ENCODE peak calls at places on chromosome 3, in six cellular contexts. H is hepatocyte, A is PC-3, F is OCI-LY7, I is neural progenitor cell, B is GM23338. Y is an unnamed sample.

GRCh38 chr3:38139652-38140051 is 1.2 kb downstream of the MYD88 start:
- DNase-seq in H (no peak), A (no peak), F (no peak), I (no peak), B (no peak), Y (no peak)

GRCh38 chr3:139110072-139110830 is 65.6 kb upstream of the PRR23C start:
- DNase-seq in H (no peak), A (no peak), F (no peak), I (no peak), B (no peak), Y (no peak)

GRCh38 chr3:180189310-180189648 is 152.5 kb upstream of the PEX5L start:
- DNase-seq in H (no peak), A (no peak), F (no peak), I (no peak), B (no peak), Y (no peak)

GRCh38 chr3:49324768-49325167 is 15.1 kb downstream of the USP4 start:
- DNase-seq in H (no peak), A (no peak), F (no peak), I (no peak), B (no peak), Y (no peak)

GRCh38 chr3:172853911-172854648 is 103.6 kb downstream of the ECT2 start:
- DNase-seq in H (no peak), A (no peak), F (no peak), I (peak; percentile 59), B (peak; percentile 73), Y (no peak)

GRCh38 chr3:138356666-138357409 is 8.5 kb downstream of the MRAS start:
- DNase-seq in H (no peak), A (no peak), F (no peak), I (no peak), B (no peak), Y (no peak)

GRCh38 chr3:132553811-132554210 is 43.3 kb upstream of the ACKR4 start:
- DNase-seq in H (no peak), A (no peak), F (no peak), I (no peak), B (no peak), Y (no peak)

GRCh38 chr3:183930069-183930468 is 45.4 kb upstream of the PARL start:
- DNase-seq in H (peak; percentile 66), A (no peak), F (no peak), I (no peak), B (no peak), Y (no peak)

GRCh38 chr3:186807231-186807630 is 949 bp upstream of the RFC4 start:
- DNase-seq in H (no peak), A (no peak), F (peak; percentile 55), I (no peak), B (no peak), Y (no peak)

GRCh38 chr3:159856496-159857098 is 132.0 kb upstream of the IL12A start:
- DNase-seq in H (no peak), A (no peak), F (no peak), I (peak; percentile 59), B (no peak), Y (no peak)

GRCh38 chr3:31721709-31722108 is 189.0 kb downstream of the STT3B start:
- DNase-seq in H (peak; percentile 23), A (no peak), F (no peak), I (no peak), B (no peak), Y (no peak)

GRCh38 chr3:123880998-123881561 is 3.1 kb downstream of the MYLK start:
- DNase-seq in H (peak; percentile 28), A (peak; percentile 64), F (no peak), I (peak; percentile 56), B (peak; percentile 73), Y (peak; percentile 74)

GRCh38 chr3:10554746-10555145 is 49.4 kb upstream of the ATP2B2 start:
- DNase-seq in H (no peak), A (no peak), F (no peak), I (no peak), B (no peak), Y (no peak)

GRCh38 chr3:113606539-113607218 is 74.3 kb downstream of the SIDT1 start:
- DNase-seq in H (no peak), A (no peak), F (peak; percentile 89), I (no peak), B (peak; percentile 61), Y (no peak)

GRCh38 chr3:16460886-16461285 is 52.6 kb downstream of the RFTN1 start:
- DNase-seq in H (no peak), A (no peak), F (no peak), I (no peak), B (no peak), Y (no peak)

GRCh38 chr3:134992180-134992579 is 197.1 kb downstream of the EPHB1 start:
- DNase-seq in H (no peak), A (no peak), F (no peak), I (no peak), B (no peak), Y (no peak)

GRCh38 chr3:136350132-136350531 is 100.0 kb downstream of the PCCB start:
- DNase-seq in H (peak; percentile 39), A (peak; percentile 41), F (no peak), I (no peak), B (no peak), Y (peak; percentile 93)

GRCh38 chr3:47000198-47000815 is 20.8 kb downstream of the NBEAL2 start:
- DNase-seq in H (no peak), A (peak; percentile 67), F (no peak), I (no peak), B (no peak), Y (peak; percentile 63)

GRCh38 chr3:178381971-178382370 is 154.3 kb upstream of the KCNMB2 start:
- DNase-seq in H (no peak), A (no peak), F (no peak), I (no peak), B (no peak), Y (peak; percentile 57)

GRCh38 chr3:113825090-113825489 is 13.5 kb upstream of the GRAMD1C start:
- DNase-seq in H (peak; percentile 16), A (peak; percentile 44), F (peak; percentile 11), I (no peak), B (peak; percentile 47), Y (peak; percentile 15)

GRCh38 chr3:111943533-111943932 is 35.3 kb upstream of the ABHD10 start:
- DNase-seq in H (no peak), A (peak; percentile 68), F (no peak), I (no peak), B (no peak), Y (peak; percentile 25)

GRCh38 chr3:130354430-130354829 is 9.0 kb downstream of the COL6A5 start:
- DNase-seq in H (no peak), A (no peak), F (no peak), I (no peak), B (peak; percentile 3), Y (peak; percentile 36)

GRCh38 chr3:4583441-4583840 is 90.3 kb downstream of the ITPR1 start:
- DNase-seq in H (no peak), A (no peak), F (no peak), I (no peak), B (peak; percentile 18), Y (no peak)

GRCh38 chr3:98099848-98100247 is 12.9 kb downstream of the OR5AC2 start:
- DNase-seq in H (no peak), A (no peak), F (no peak), I (no peak), B (no peak), Y (no peak)

GRCh38 chr3:135927170-135927569 is 38.4 kb upstream of the PPP2R3A start:
- DNase-seq in H (no peak), A (peak; percentile 78), F (no peak), I (no peak), B (no peak), Y (peak; percentile 90)

GRCh38 chr3:89221913-89222312 is 114.5 kb downstream of the EPHA3 start:
- DNase-seq in H (no peak), A (no peak), F (no peak), I (no peak), B (no peak), Y (no peak)

GRCh38 chr3:188486126-188486525 is 332.2 kb downstream of the LPP start:
- DNase-seq in H (no peak), A (peak; percentile 87), F (no peak), I (no peak), B (no peak), Y (peak; percentile 64)

GRCh38 chr3:66121288-66121687 is 82.6 kb upstream of the MAGI1 start:
- DNase-seq in H (no peak), A (peak; percentile 6), F (no peak), I (no peak), B (no peak), Y (peak; percentile 46)

GRCh38 chr3:176948123-176948522 is 249.2 kb downstream of the TBL1XR1 start:
- DNase-seq in H (no peak), A (no peak), F (no peak), I (no peak), B (no peak), Y (no peak)

DNA sequence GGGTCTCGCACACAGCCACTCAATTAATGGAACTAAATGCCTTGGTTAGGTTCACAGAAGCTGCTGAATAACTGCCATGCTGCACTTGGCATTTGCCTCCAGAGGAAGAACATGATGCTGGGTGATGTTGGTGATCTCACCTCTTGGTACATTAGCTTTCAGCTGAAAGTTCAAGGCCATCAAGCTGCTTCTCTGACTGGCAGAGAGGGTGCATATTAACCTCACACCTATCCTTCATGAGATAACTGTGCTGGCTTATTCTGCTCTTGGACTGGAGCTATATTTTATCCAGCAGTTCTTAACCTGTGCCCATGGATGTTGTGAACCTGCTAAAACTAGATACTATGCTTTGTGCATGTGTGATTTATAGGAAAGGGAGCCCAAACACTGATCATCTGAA is 69.7 kb downstream of the TNIK start:
- DNase-seq in H (no peak), A (no peak), F (no peak), I (no peak), B (no peak), Y (no peak)
- H3K27ac ChIP-seq in H (no peak overlapping the region), A (no peak overlapping the region), F (no peak overlapping the region), I (no peak overlapping the region), B (no peak overlapping the region), Y (no peak overlapping the region)

DNA sequence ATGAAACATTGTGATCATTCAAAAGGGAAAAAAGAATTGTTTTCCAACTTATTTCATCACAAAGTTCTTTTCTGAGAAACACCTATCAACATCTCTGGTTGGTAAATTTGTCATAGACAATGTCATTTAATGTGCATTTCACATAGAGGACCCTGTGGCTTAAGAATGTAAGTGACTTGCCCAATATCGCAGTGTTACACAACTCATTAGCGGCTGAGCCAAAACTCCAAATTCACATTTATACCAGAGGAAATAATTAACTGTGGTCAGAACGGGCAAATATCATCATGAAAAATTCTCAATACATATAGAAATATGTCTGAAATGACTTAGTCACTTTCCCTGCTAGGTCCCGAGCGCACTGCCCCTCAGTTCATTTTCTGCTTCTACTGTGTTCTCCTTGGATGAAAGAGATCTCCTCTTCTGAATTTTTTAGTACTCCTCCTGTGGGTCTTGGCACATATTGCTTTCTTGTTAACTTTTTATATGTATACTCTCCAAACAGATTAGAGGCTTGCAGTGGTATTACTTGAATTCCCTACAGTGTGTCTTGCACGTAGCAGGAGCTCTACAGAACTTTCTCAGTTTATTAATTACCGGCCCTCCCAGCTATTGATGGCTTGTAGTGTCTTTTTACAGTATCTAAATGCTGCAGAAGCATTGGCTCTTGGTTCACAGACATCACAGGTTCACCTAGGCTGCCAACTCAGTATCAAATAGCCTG is 33.1 kb downstream of the PTX3 start:
- DNase-seq in H (no peak), A (peak; percentile 23), F (no peak), I (no peak), B (no peak), Y (peak; percentile 23)
- TF ChIP-seq EZH2phosphoT487 in H (no peak), A (no peak), F (no peak), I (no peak), B (no peak), Y (no peak)

GRCh38 chr3:9223683-9224082 is 25.8 kb downstream of the SRGAP3 start:
- DNase-seq in H (no peak), A (no peak), F (no peak), I (no peak), B (no peak), Y (no peak)
- H3K4me2 ChIP-seq in H (no peak overlapping the region), A (no peak overlapping the region), F (no peak overlapping the region), I (no peak overlapping the region), B (no peak overlapping the region), Y (no peak overlapping the region)

GRCh38 chr3:101640256-101640655 is 36.7 kb downstream of the ZBTB11 start:
- DNase-seq in H (no peak), A (no peak), F (no peak), I (no peak), B (no peak), Y (no peak)
- H3K27ac ChIP-seq in H (no peak overlapping the region), A (no peak overlapping the region), F (no peak overlapping the region), I (no peak overlapping the region), B (no peak overlapping the region), Y (no peak overlapping the region)